ENCODE peak calls at places on chromosomes 6 and 20, in seven cellular contexts. D, N, C, Q, K, R and F are unnamed samples.

GRCh38 chr6:19399406-19399805 is 437.8 kb upstream of the ID4 start:
- DNase-seq in D (no peak), N (no peak), C (no peak), Q (no peak), K (no peak), R (no peak), F (no peak)

GRCh38 chr6:1593958-1594314 is 15.8 kb upstream of the FOXC1 start:
- DNase-seq in D (no peak), N (no peak), C (no peak), Q (peak; percentile 29), K (no peak), R (no peak), F (no peak)

GRCh38 chr20:36478137-36478905 is 63.0 kb upstream of the MYL9 start:
- DNase-seq in D (no peak), N (no peak), C (no peak), Q (no peak), K (no peak), R (no peak), F (no peak)

GRCh38 chr20:15673206-15673605 is 900.0 kb downstream of the KIF16B start:
- DNase-seq in D (no peak), N (no peak), C (no peak), Q (no peak), K (no peak), R (no peak), F (no peak)

GRCh38 chr20:35601990-35602389 is 13.6 kb upstream of the SPAG4 start:
- DNase-seq in D (no peak), N (no peak), C (peak; percentile 63), Q (no peak), K (no peak), R (no peak), F (no peak)

GRCh38 chr6:7479801-7480266 is 61.6 kb upstream of the DSP start:
- DNase-seq in D (peak; percentile 51), N (no peak), C (no peak), Q (no peak), K (no peak), R (no peak), F (no peak)

GRCh38 chr6:10412165-10412947 is 2.5 kb downstream of the TFAP2A start:
- DNase-seq in D (no peak), N (no peak), C (peak; percentile 86), Q (peak; percentile 61), K (no peak), R (no peak), F (no peak)

GRCh38 chr6:150026976-150027805 is 1.9 kb upstream of the RAET1L start:
- DNase-seq in D (no peak), N (no peak), C (no peak), Q (no peak), K (no peak), R (no peak), F (no peak)

GRCh38 chr6:33696538-33697518 is 14.7 kb downstream of the UQCC2 start:
- DNase-seq in D (no peak), N (no peak), C (no peak), Q (peak; percentile 40), K (no peak), R (no peak), F (no peak)

GRCh38 chr6:71228461-71229041 is 60.1 kb upstream of the OGFRL1 start:
- DNase-seq in D (no peak), N (no peak), C (no peak), Q (no peak), K (no peak), R (no peak), F (no peak)

GRCh38 chr6:16731503-16732018 is 29.7 kb downstream of the ATXN1 start:
- DNase-seq in D (no peak), N (no peak), C (no peak), Q (no peak), K (no peak), R (peak; percentile 61), F (no peak)

GRCh38 chr6:88141641-88142298 is 24.4 kb downstream of the CNR1 start:
- DNase-seq in D (no peak), N (no peak), C (no peak), Q (no peak), K (no peak), R (peak; percentile 84), F (peak; percentile 3)

GRCh38 chr20:23668477-23668951 is 20.3 kb downstream of the CST4 start:
- DNase-seq in D (peak; percentile 54), N (peak; percentile 57), C (peak; percentile 88), Q (peak; percentile 63), K (peak; percentile 84), R (no peak), F (peak; percentile 38)

GRCh38 chr6:2036084-2037023 is 209.1 kb downstream of the GMDS start:
- DNase-seq in D (no peak), N (no peak), C (no peak), Q (no peak), K (no peak), R (no peak), F (no peak)

GRCh38 chr6:77650098-77650663 is 2.7 kb upstream of the MEI4 start:
- DNase-seq in D (no peak), N (peak; percentile 25), C (peak; percentile 95), Q (peak; percentile 20), K (no peak), R (no peak), F (peak; percentile 64)

GRCh38 chr6:165231177-165231576 is 78.2 kb downstream of the C6orf118 start:
- DNase-seq in D (no peak), N (no peak), C (no peak), Q (no peak), K (no peak), R (no peak), F (no peak)

GRCh38 chr6:165236326-165236725 is 73.1 kb downstream of the C6orf118 start:
- DNase-seq in D (no peak), N (no peak), C (no peak), Q (no peak), K (no peak), R (no peak), F (no peak)

GRCh38 chr6:165231581-165232276 is 77.7 kb downstream of the C6orf118 start:
- DNase-seq in D (peak; percentile 6), N (no peak), C (no peak), Q (peak; percentile 37), K (no peak), R (no peak), F (peak; percentile 15)

GRCh38 chr6:165232277-165232654 is 77.1 kb downstream of the C6orf118 start:
- DNase-seq in D (no peak), N (no peak), C (no peak), Q (no peak), K (no peak), R (no peak), F (no peak)

DNA sequence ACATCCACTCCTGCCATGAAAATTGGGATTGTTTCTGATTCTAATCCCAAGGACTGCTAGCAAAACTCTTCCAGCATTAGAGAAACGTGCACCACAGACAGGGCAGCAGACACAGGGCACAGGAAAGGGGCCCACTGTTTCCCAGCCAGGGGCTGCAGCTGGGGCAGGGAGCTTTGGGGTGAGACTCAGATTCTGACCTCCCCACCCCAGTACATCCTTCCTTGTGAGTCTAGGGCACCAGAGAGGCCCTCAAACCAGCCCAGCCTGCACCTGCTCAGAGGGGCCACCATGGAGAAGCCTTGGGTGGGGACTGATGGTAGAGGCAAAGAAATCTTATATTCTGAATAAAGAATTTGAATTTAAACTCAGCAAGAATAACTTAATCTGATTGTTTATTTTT is 76.3 kb downstream of the C6orf118 start:
- DNase-seq in D (no peak), N (no peak), C (no peak), Q (no peak), K (no peak), R (no peak), F (no peak)
- H3K9me3 ChIP-seq in D (no peaks in the 10 kb centered on the region), N (peaks cover 2% of the 10 kb centered on the region), C (peaks cover 28% of the 10 kb centered on the region), Q (no peaks in the 10 kb centered on the region), K (peaks cover 91% of the 10 kb centered on the region), R (no peaks in the 10 kb centered on the region), F (peaks cover 14% of the 10 kb centered on the region)

GRCh38 chr6:48199502-48199901 is 88.5 kb upstream of the PTCHD4 start:
- DNase-seq in D (no peak), N (no peak), C (no peak), Q (no peak), K (peak; percentile 49), R (no peak), F (peak; percentile 13)
- TF ChIP-seq YY1 in D (no peak), N (no peak), C (no peak), Q (no peak), K (no peak), R (no peak), F (no peak)

GRCh38 chr6:4776493-4776966 is 326 bp downstream of the CDYL start:
- DNase-seq in D (no peak), N (peak; percentile 90), C (no peak), Q (peak; percentile 89), K (peak; percentile 22), R (no peak), F (no peak)
- H3K9ac ChIP-seq in D (peak overlapping the region; percentile 66), N (peak overlapping the region; percentile 75), C (peak overlapping the region; percentile 87), Q (peak overlapping the region; percentile 42), K (peak overlapping the region; percentile 67), R (peak overlapping the region; percentile 59), F (peak overlapping the region; percentile 70)

DNA sequence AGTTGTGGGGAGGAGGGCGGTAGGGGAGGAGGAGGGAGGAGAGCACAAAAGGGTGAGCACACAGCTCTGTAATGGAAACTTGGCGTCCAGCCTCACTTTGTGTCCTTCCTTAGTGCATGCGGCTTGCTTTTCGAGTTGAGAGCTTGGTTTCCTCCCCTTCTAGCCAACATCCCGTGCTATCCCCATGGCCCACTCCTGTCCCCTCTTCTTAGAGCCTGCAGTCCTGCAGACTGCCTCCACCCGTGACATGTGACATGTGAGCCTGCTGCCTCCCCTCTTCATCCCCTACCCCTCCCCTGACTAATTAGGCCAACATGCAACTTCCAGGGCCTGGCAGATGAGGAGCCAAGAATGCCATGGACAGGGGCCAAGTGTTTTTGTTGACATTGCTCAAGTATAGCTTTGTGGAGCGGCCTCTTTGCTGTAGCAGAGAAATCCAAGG is 63.2 kb downstream of the SLC24A3 start:
- DNase-seq in D (no peak), N (no peak), C (no peak), Q (no peak), K (no peak), R (no peak), F (no peak)
- H3K9me3 ChIP-seq in D (no peaks in the 10 kb centered on the region), N (no peaks in the 10 kb centered on the region), C (no peaks in the 10 kb centered on the region), Q (no peaks in the 10 kb centered on the region), K (no peaks in the 10 kb centered on the region), R (no peaks in the 10 kb centered on the region), F (no peaks in the 10 kb centered on the region)

GRCh38 chr20:50536333-50536732 is 26.1 kb downstream of the PTPN1 start:
- DNase-seq in D (no peak), N (no peak), C (no peak), Q (no peak), K (no peak), R (no peak), F (no peak)
- TF ChIP-seq YY1 in D (no peak), N (no peak), C (no peak), Q (no peak), K (no peak), R (no peak), F (no peak)

DNA sequence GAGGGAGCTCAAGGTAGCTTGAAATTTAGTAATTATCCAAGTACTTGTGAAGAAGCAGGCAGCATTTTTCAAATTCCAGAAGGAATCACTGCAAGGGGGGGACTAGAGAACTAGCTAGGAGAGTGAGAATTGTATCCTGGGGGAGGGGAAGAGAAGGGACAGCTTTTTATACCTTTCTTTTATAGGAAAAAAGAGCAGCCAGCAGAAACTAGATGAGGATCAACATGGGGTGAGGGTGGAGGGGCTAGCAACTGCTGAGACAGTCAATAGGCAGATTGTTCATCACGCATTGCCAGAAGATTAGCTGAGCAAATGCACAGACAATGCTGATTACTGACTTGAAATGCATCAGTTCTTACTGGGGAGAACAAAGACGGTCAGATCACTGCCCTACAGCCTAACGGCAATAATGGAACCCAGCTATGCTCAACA is 514.3 kb upstream of the CITED2 start:
- DNase-seq in D (no peak), N (no peak), C (peak; percentile 56), Q (no peak), K (no peak), R (no peak), F (peak; percentile 77)
- H3K9ac ChIP-seq in D (no peak overlapping the region), N (no peak overlapping the region), C (no peak overlapping the region), Q (no peak overlapping the region), K (no peak overlapping the region), R (no peak overlapping the region), F (no peak overlapping the region)